ENCODE peak calls at places on chromosomes 12 and 14, in seven cellular contexts. One of them, this sample, is unnamed.

GRCh38 chr14:58298880-58299664 is 717 bp downstream of the ARID4A start:
- DNase-seq in right atrium auricular region: no peak
- DNase-seq in endothelial cell of umbilical vein: peak; percentile 18
- DNase-seq in HepG2: no peak
- DNase-seq in fibroblast of lung: no peak
- DNase-seq in CD8-positive, alpha-beta T cell: peak; percentile 33
- DNase-seq in A549: peak; percentile 22
- DNase-seq in this sample: no peak

GRCh38 chr12:72499244-72499643 is 227.1 kb downstream of the TRHDE start:
- DNase-seq in right atrium auricular region: no peak
- DNase-seq in endothelial cell of umbilical vein: no peak
- DNase-seq in HepG2: no peak
- DNase-seq in fibroblast of lung: peak; percentile 7
- DNase-seq in CD8-positive, alpha-beta T cell: no peak
- DNase-seq in A549: no peak
- DNase-seq in this sample: no peak

GRCh38 chr12:53938276-53939140 is at the start of gene HOXC13:
- DNase-seq in right atrium auricular region: no peak
- DNase-seq in endothelial cell of umbilical vein: no peak
- DNase-seq in HepG2: peak; percentile 33
- DNase-seq in fibroblast of lung: no peak
- DNase-seq in CD8-positive, alpha-beta T cell: no peak
- DNase-seq in A549: peak; percentile 98
- DNase-seq in this sample: peak; percentile 92

GRCh38 chr12:106986135-106986534 is 811 bp downstream of the MTERF2 start:
- DNase-seq in right atrium auricular region: no peak
- DNase-seq in endothelial cell of umbilical vein: no peak
- DNase-seq in HepG2: no peak
- DNase-seq in fibroblast of lung: no peak
- DNase-seq in CD8-positive, alpha-beta T cell: no peak
- DNase-seq in A549: no peak
- DNase-seq in this sample: no peak

GRCh38 chr12:111105294-111105693 is 184.9 kb upstream of the MYL2 start:
- DNase-seq in right atrium auricular region: no peak
- DNase-seq in endothelial cell of umbilical vein: no peak
- DNase-seq in HepG2: no peak
- DNase-seq in fibroblast of lung: no peak
- DNase-seq in CD8-positive, alpha-beta T cell: no peak
- DNase-seq in A549: no peak
- DNase-seq in this sample: no peak

GRCh38 chr14:62097072-62097471 is 334.9 kb downstream of the SNAPC1 start:
- DNase-seq in right atrium auricular region: no peak
- DNase-seq in endothelial cell of umbilical vein: peak; percentile 51
- DNase-seq in HepG2: no peak
- DNase-seq in fibroblast of lung: no peak
- DNase-seq in CD8-positive, alpha-beta T cell: no peak
- DNase-seq in A549: no peak
- DNase-seq in this sample: no peak

GRCh38 chr12:26198742-26199141 is 3.4 kb downstream of the SSPN start:
- DNase-seq in right atrium auricular region: peak; percentile 81
- DNase-seq in endothelial cell of umbilical vein: no peak
- DNase-seq in HepG2: no peak
- DNase-seq in fibroblast of lung: peak; percentile 87
- DNase-seq in CD8-positive, alpha-beta T cell: no peak
- DNase-seq in A549: no peak
- DNase-seq in this sample: no peak

GRCh38 chr14:79369359-79370332 is 841.7 kb downstream of the DIO2 start:
- DNase-seq in right atrium auricular region: no peak
- DNase-seq in endothelial cell of umbilical vein: peak; percentile 88
- DNase-seq in HepG2: no peak
- DNase-seq in fibroblast of lung: peak; percentile 99
- DNase-seq in CD8-positive, alpha-beta T cell: no peak
- DNase-seq in A549: peak; percentile 35
- DNase-seq in this sample: no peak

GRCh38 chr14:101028971-101029667 is 125.6 kb upstream of the RTL1 start:
- DNase-seq in right atrium auricular region: no peak
- DNase-seq in endothelial cell of umbilical vein: no peak
- DNase-seq in HepG2: no peak
- DNase-seq in fibroblast of lung: no peak
- DNase-seq in CD8-positive, alpha-beta T cell: no peak
- DNase-seq in A549: no peak
- DNase-seq in this sample: peak; percentile 2

GRCh38 chr12:125089083-125089482 is 23.8 kb downstream of the AACS start:
- DNase-seq in right atrium auricular region: no peak
- DNase-seq in endothelial cell of umbilical vein: no peak
- DNase-seq in HepG2: no peak
- DNase-seq in fibroblast of lung: no peak
- DNase-seq in CD8-positive, alpha-beta T cell: no peak
- DNase-seq in A549: no peak
- DNase-seq in this sample: no peak

GRCh38 chr12:53097564-53098353 is at the start of gene IGFBP6:
- DNase-seq in right atrium auricular region: no peak
- DNase-seq in endothelial cell of umbilical vein: peak; percentile 45
- DNase-seq in HepG2: no peak
- DNase-seq in fibroblast of lung: peak; percentile 64
- DNase-seq in CD8-positive, alpha-beta T cell: peak; percentile 54
- DNase-seq in A549: peak; percentile 65
- DNase-seq in this sample: peak; percentile 53

GRCh38 chr12:56679834-56680575 is 8.1 kb downstream of the PTGES3 start:
- DNase-seq in right atrium auricular region: peak; percentile 42
- DNase-seq in endothelial cell of umbilical vein: no peak
- DNase-seq in HepG2: no peak
- DNase-seq in fibroblast of lung: no peak
- DNase-seq in CD8-positive, alpha-beta T cell: no peak
- DNase-seq in A549: no peak
- DNase-seq in this sample: peak; percentile 12

GRCh38 chr12:96233941-96234461 is 39.8 kb downstream of the ELK3 start:
- DNase-seq in right atrium auricular region: peak; percentile 97
- DNase-seq in endothelial cell of umbilical vein: peak; percentile 56
- DNase-seq in HepG2: no peak
- DNase-seq in fibroblast of lung: peak; percentile 97
- DNase-seq in CD8-positive, alpha-beta T cell: no peak
- DNase-seq in A549: no peak
- DNase-seq in this sample: peak; percentile 86

GRCh38 chr12:89920866-89921265 is 212.2 kb upstream of the ATP2B1 start:
- DNase-seq in right atrium auricular region: no peak
- DNase-seq in endothelial cell of umbilical vein: no peak
- DNase-seq in HepG2: no peak
- DNase-seq in fibroblast of lung: no peak
- DNase-seq in CD8-positive, alpha-beta T cell: no peak
- DNase-seq in A549: no peak
- DNase-seq in this sample: no peak

GRCh38 chr14:75418779-75419768 is 8.7 kb upstream of the JDP2 start:
- DNase-seq in right atrium auricular region: no peak
- DNase-seq in endothelial cell of umbilical vein: no peak
- DNase-seq in HepG2: no peak
- DNase-seq in fibroblast of lung: no peak
- DNase-seq in CD8-positive, alpha-beta T cell: peak; percentile 28
- DNase-seq in A549: no peak
- DNase-seq in this sample: no peak

GRCh38 chr12:112107306-112107705 is 1.3 kb downstream of the NAA25 start:
- DNase-seq in right atrium auricular region: no peak
- DNase-seq in endothelial cell of umbilical vein: no peak
- DNase-seq in HepG2: no peak
- DNase-seq in fibroblast of lung: no peak
- DNase-seq in CD8-positive, alpha-beta T cell: no peak
- DNase-seq in A549: no peak
- DNase-seq in this sample: no peak

GRCh38 chr12:131831635-131832041 is 3.4 kb downstream of the MMP17 start:
- DNase-seq in right atrium auricular region: no peak
- DNase-seq in endothelial cell of umbilical vein: no peak
- DNase-seq in HepG2: no peak
- DNase-seq in fibroblast of lung: peak; percentile 67
- DNase-seq in CD8-positive, alpha-beta T cell: no peak
- DNase-seq in A549: no peak
- DNase-seq in this sample: no peak

GRCh38 chr14:58171090-58171489 is 19.1 kb upstream of the ARMH4 start:
- DNase-seq in right atrium auricular region: peak; percentile 83
- DNase-seq in endothelial cell of umbilical vein: peak; percentile 71
- DNase-seq in HepG2: peak; percentile 79
- DNase-seq in fibroblast of lung: peak; percentile 83
- DNase-seq in CD8-positive, alpha-beta T cell: no peak
- DNase-seq in A549: peak; percentile 92
- DNase-seq in this sample: peak; percentile 76

GRCh38 chr12:22042981-22043669 is 2.9 kb upstream of the CMAS start:
- DNase-seq in right atrium auricular region: no peak
- DNase-seq in endothelial cell of umbilical vein: no peak
- DNase-seq in HepG2: no peak
- DNase-seq in fibroblast of lung: peak; percentile 63
- DNase-seq in CD8-positive, alpha-beta T cell: no peak
- DNase-seq in A549: no peak
- DNase-seq in this sample: no peak
- TF ChIP-seq CTCF in right atrium auricular region: no peak
- TF ChIP-seq CTCF in endothelial cell of umbilical vein: no peak
- TF ChIP-seq CTCF in HepG2: no peak
- TF ChIP-seq CTCF in fibroblast of lung: no peak
- TF ChIP-seq CTCF in CD8-positive, alpha-beta T cell: no peak
- TF ChIP-seq CTCF in A549: no peak
- TF ChIP-seq CTCF in this sample: no peak

GRCh38 chr12:83010169-83010804 is 323.6 kb downstream of the TMTC2 start:
- DNase-seq in right atrium auricular region: no peak
- DNase-seq in endothelial cell of umbilical vein: no peak
- DNase-seq in HepG2: no peak
- DNase-seq in fibroblast of lung: no peak
- DNase-seq in CD8-positive, alpha-beta T cell: no peak
- DNase-seq in A549: no peak
- DNase-seq in this sample: no peak
- H3K9me3 ChIP-seq in right atrium auricular region: peaks cover 18% of the 10 kb centered on the region
- H3K9me3 ChIP-seq in endothelial cell of umbilical vein: no peaks in the 10 kb centered on the region
- H3K9me3 ChIP-seq in HepG2: peaks cover 33% of the 10 kb centered on the region
- H3K9me3 ChIP-seq in fibroblast of lung: no peaks in the 10 kb centered on the region
- H3K9me3 ChIP-seq in CD8-positive, alpha-beta T cell: no peaks in the 10 kb centered on the region
- H3K9me3 ChIP-seq in A549: peaks cover 15% of the 10 kb centered on the region
- H3K9me3 ChIP-seq in this sample: no peaks in the 10 kb centered on the region

DNA sequence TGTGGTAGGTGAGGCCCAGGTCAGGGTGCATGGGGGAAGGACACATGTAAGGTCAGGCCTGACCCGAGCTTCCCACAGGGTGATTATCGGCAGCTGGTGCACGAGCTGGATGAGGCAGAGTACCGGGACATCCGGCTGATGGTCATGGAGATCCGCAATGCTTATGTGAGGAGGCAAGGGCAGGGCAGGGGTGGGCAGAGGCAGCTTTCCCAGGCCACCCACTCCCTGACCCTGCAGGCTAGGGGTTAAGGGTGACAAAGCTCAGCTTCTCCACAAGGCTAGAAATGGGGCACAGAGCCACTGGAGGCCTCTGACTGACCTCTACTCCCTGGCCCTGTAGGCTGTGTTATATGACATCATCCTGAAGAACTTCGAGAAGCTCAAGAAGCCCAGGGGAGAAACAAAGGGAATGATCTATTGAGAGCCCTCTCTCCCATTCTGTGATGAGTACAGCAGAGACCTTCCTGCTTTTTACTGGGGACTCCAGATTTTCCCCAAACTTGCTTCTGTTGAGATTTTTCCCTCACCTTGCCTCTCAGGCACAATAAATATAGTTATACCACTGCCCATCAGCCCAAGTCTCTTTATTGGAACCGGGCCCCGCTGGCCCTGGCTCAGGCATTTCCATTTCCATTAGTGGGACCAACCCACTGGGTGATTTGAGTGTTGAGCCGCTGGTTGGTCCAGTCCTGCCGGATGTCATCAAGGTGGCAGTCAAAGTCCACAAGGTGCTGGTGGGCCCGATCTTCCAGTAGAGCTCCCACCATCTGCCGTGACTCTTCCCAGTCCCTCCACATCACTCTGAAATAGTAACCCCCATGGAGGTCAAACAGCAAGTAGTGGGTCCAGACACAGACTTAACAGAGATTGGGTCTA is 2.6 kb downstream of the PSME1 start:
- DNase-seq in right atrium auricular region: no peak
- DNase-seq in endothelial cell of umbilical vein: no peak
- DNase-seq in HepG2: no peak
- DNase-seq in fibroblast of lung: no peak
- DNase-seq in CD8-positive, alpha-beta T cell: no peak
- DNase-seq in A549: no peak
- DNase-seq in this sample: no peak
- H3K4me1 ChIP-seq in right atrium auricular region: peaks cover 57% of the 10 kb centered on the region
- H3K4me1 ChIP-seq in endothelial cell of umbilical vein: peaks cover 19% of the 10 kb centered on the region
- H3K4me1 ChIP-seq in HepG2: peaks cover 67% of the 10 kb centered on the region
- H3K4me1 ChIP-seq in fibroblast of lung: peaks cover 7% of the 10 kb centered on the region
- H3K4me1 ChIP-seq in CD8-positive, alpha-beta T cell: peaks cover 44% of the 10 kb centered on the region
- H3K4me1 ChIP-seq in A549: peaks cover 37% of the 10 kb centered on the region
- H3K4me1 ChIP-seq in this sample: peaks cover 35% of the 10 kb centered on the region

GRCh38 chr14:81392052-81392451 is 8.1 kb downstream of the STON2 start:
- DNase-seq in right atrium auricular region: no peak
- DNase-seq in endothelial cell of umbilical vein: no peak
- DNase-seq in HepG2: no peak
- DNase-seq in fibroblast of lung: no peak
- DNase-seq in CD8-positive, alpha-beta T cell: no peak
- DNase-seq in A549: no peak
- DNase-seq in this sample: no peak
- TF ChIP-seq CTCF in right atrium auricular region: no peak
- TF ChIP-seq CTCF in endothelial cell of umbilical vein: no peak
- TF ChIP-seq CTCF in HepG2: no peak
- TF ChIP-seq CTCF in fibroblast of lung: no peak
- TF ChIP-seq CTCF in CD8-positive, alpha-beta T cell: no peak
- TF ChIP-seq CTCF in A549: no peak
- TF ChIP-seq CTCF in this sample: no peak

This sample was measured in gastrocnemius medialis.